ENCODE peak calls at places on chromosomes 12 and 14, in six cellular contexts. E is A549, H is HCT116, J is WTC11, Q is GM12878, F is H1. O is an unnamed sample.
A peak's percentile ranks its signal among the peaks of the same experiment; 100 is the strongest.

GRCh38 chr12:62635630-62636029 is 169.0 kb downstream of the MON2 start:
- DNase-seq in J (no peak), E (no peak), F (no peak), Q (no peak), H (no peak), O (no peak)

GRCh38 chr12:15446798-15447197 is 124.5 kb downstream of the PTPRO start:
- DNase-seq in E (peak; percentile 25), H (no peak), Q (no peak), F (no peak), J (no peak), O (no peak)

GRCh38 chr12:79933580-79934264 is 1.2 kb downstream of the PPP1R12A start:
- DNase-seq in E (no peak), Q (no peak), H (no peak), J (no peak), F (no peak), O (peak; percentile 62)

GRCh38 chr12:28035483-28035882 is 63.0 kb upstream of the PTHLH start:
- DNase-seq in E (peak; percentile 67), F (no peak), Q (no peak), J (no peak), H (no peak), O (peak; percentile 21)

GRCh38 chr12:230925-231671 is 17.1 kb upstream of the SLC6A12 start:
- DNase-seq in Q (no peak), E (no peak), J (no peak), H (no peak), F (no peak), O (no peak)

GRCh38 chr12:68063900-68064590 is 74.8 kb downstream of the IFNG-AS1 start:
- DNase-seq in Q (no peak), J (no peak), F (no peak), H (no peak), E (no peak), O (no peak)

GRCh38 chr12:24748326-24748725 is 200.6 kb downstream of the BCAT1 start:
- DNase-seq in J (no peak), H (no peak), E (no peak), F (no peak), Q (no peak), O (no peak)

GRCh38 chr12:53980448-53981388 is 4.2 kb upstream of the HOXC10 start:
- DNase-seq in E (no peak), H (no peak), F (no peak), J (no peak), Q (no peak), O (no peak)

GRCh38 chr12:57099766-57100165 is 10.9 kb downstream of the NAB2 start:
- DNase-seq in J (no peak), E (no peak), Q (no peak), F (no peak), H (no peak), O (no peak)

GRCh38 chr14:92501891-92502351 is 11.7 kb upstream of the RIN3 start:
- DNase-seq in F (no peak), J (no peak), E (no peak), H (no peak), Q (no peak), O (no peak)

GRCh38 chr12:11144297-11144696 is 9.9 kb upstream of the TAS2R30 start:
- DNase-seq in Q (no peak), J (no peak), E (no peak), H (no peak), F (no peak), O (no peak)

GRCh38 chr12:97923546-97923945 is 460.9 kb downstream of the RMST start:
- DNase-seq in H (no peak), J (no peak), Q (no peak), F (no peak), E (no peak), O (no peak)

GRCh38 chr14:105411017-105411941 is 8.3 kb upstream of the MTA1 start:
- DNase-seq in E (no peak), F (no peak), H (no peak), J (peak; percentile 14), Q (no peak), O (peak; percentile 59)

GRCh38 chr12:121781751-121782615 is 11.5 kb downstream of the RHOF start:
- DNase-seq in F (no peak), J (no peak), Q (no peak), E (no peak), H (no peak), O (no peak)

GRCh38 chr14:20429801-20430669 is 5.9 kb downstream of the KLHL33 start:
- DNase-seq in H (no peak), Q (no peak), F (no peak), E (no peak), J (no peak), O (no peak)

DNA sequence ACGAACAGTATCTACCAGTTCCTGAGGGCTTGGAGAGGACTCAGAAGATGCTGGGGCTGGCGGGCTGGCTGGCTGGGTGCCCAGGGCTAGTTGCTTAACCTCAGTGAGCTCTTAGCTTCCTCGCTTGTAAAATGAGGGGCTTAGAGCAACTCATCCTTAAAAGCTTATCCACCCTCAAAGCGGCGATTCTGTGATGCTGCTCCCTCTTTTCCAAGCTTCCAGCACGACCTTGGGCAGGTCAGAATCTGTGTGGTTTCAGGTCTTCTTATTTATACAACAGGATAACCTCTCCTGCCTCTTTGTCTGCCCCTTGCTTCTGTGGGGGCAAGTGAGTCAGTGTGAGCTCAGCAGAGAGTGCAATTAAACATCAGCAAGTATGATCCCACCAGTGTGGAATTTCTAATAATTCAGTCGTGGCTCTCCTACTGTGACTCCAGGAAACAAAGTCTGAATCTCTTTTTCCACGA is 281.8 kb downstream of the KSR2 start:
- DNase-seq in F (no peak), J (no peak), E (peak; percentile 90), Q (no peak), H (peak; percentile 76), O (no peak)
- TF ChIP-seq MAX in F (no peak), J (no peak), E (peak; percentile 89), Q (no peak), H (no peak), O (no peak)

DNA sequence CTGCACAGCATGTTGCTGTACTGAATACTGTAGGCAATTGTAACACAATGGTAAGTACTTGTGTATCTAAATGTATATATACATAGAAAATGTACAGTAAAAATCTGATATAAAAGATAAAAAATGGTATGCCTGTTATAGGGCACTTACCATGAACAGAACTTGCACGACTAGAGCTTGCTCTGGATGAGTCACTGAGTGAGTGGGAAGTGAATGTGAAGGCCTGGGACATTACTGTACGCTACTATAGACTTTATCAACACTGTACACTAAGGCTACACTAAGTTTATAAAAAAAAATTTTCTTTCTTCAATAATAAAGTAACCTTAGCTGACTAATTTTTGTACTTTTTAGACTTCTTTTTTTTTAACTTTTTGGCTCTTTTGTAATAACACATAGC is 24.2 kb upstream of the NEDD1 start:
- DNase-seq in Q (no peak), F (no peak), E (no peak), H (no peak), J (no peak), O (no peak)
- TF ChIP-seq CTCF in Q (no peak), F (no peak), E (no peak), H (no peak), J (no peak), O (no peak)

GRCh38 chr12:110555509-110556406 is 27.4 kb downstream of the PPTC7 start:
- DNase-seq in Q (no peak), E (no peak), F (no peak), J (no peak), H (no peak), O (peak; percentile 50)
- TF ChIP-seq MAX in Q (no peak), E (no peak), F (no peak), J (no peak), H (no peak), O (peak; percentile 63)

GRCh38 chr12:119603767-119604166 is 10.2 kb downstream of the TMEM233 start:
- DNase-seq in Q (no peak), F (no peak), J (no peak), E (no peak), H (no peak), O (no peak)

GRCh38 chr12:119598159-119598558 is 4.6 kb downstream of the TMEM233 start:
- DNase-seq in F (no peak), Q (no peak), E (no peak), J (no peak), H (no peak), O (no peak)

GRCh38 chr12:119602695-119603094 is 9.1 kb downstream of the TMEM233 start:
- DNase-seq in H (no peak), F (no peak), Q (no peak), J (no peak), E (no peak), O (no peak)

GRCh38 chr12:119601877-119602536 is 8.4 kb downstream of the TMEM233 start:
- DNase-seq in Q (no peak), J (no peak), E (no peak), H (no peak), F (no peak), O (no peak)
- TF ChIP-seq CTCF in Q (no peak), J (no peak), E (no peak), H (no peak), F (no peak), O (no peak)

DNA sequence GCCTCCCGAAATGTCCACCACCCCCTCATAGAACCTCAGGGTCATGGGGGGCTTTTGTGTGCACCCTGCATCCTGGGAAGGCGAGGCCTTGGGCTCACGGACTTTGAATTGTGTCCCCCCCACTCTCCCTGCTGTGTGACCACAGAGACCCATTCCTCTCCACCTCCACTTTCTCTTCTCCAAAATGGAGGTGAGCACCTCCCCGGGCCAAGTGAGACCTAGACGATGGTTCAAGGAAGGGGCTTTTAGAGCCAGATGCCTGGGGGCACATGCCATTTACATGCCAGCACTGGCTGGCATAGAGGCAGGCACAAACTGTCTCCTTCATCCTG is 33.5 kb downstream of the CYP46A1 start:
- DNase-seq in F (no peak), Q (no peak), J (no peak), H (no peak), E (no peak), O (no peak)
- TF ChIP-seq MAX in F (no peak), Q (no peak), J (no peak), H (no peak), E (no peak), O (no peak)

DNA sequence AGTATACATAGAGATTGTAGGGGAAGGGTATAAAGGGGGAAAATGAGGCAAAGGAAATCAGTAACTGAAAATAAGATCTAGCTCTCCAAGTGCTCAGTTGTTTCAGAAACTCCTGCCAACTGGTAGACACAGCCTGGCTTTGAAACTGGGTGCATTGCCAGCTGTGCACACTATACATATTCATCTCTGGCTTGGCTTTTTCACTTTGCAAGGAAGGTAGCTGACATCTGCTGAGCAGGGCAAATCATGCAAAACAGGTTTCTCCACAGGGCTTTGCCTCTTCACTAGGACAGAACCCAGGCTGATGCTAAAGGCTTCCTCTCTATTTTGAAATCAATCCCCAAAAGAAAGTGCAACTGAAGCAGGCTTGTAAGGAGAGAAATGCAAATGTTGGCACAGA is 101.5 kb downstream of the HELB start:
- DNase-seq in Q (no peak), H (no peak), F (no peak), J (no peak), E (no peak), O (no peak)
- TF ChIP-seq CTCF in Q (no peak), H (no peak), F (no peak), J (no peak), E (no peak), O (no peak)

O was measured in NB4.